ENCODE peak calls at places on chromosomes 2 and 18, in four cellular contexts. One of them, this sample, is unnamed.

GRCh38 chr2:149143734-149144133 is 105.2 kb downstream of the LYPD6B start:
- DNase-seq in A673: no peak
- DNase-seq in AML-193: no peak
- DNase-seq in endodermal cell: no peak
- DNase-seq in this sample: no peak

GRCh38 chr2:42141687-42142475 is 27.3 kb upstream of the EML4 start:
- DNase-seq in A673: peak; percentile 98
- DNase-seq in AML-193: peak; percentile 22
- DNase-seq in endodermal cell: peak; percentile 79
- DNase-seq in this sample: no peak

GRCh38 chr2:150783015-150783414 is 295.5 kb upstream of the RND3 start:
- DNase-seq in A673: no peak
- DNase-seq in AML-193: no peak
- DNase-seq in endodermal cell: no peak
- DNase-seq in this sample: no peak

GRCh38 chr2:71291398-71291797 is 40.2 kb upstream of the ZNF638 start:
- DNase-seq in A673: no peak
- DNase-seq in AML-193: no peak
- DNase-seq in endodermal cell: no peak
- DNase-seq in this sample: no peak

GRCh38 chr18:79560042-79560860 is 119.4 kb upstream of the CTDP1 start:
- DNase-seq in A673: no peak
- DNase-seq in AML-193: no peak
- DNase-seq in endodermal cell: peak; percentile 32
- DNase-seq in this sample: peak; percentile 64

GRCh38 chr2:211760103-211760502 is 778.5 kb downstream of the ERBB4 start:
- DNase-seq in A673: no peak
- DNase-seq in AML-193: no peak
- DNase-seq in endodermal cell: no peak
- DNase-seq in this sample: no peak

GRCh38 chr2:165820296-165820695 is 26.2 kb upstream of the GALNT3 start:
- DNase-seq in A673: no peak
- DNase-seq in AML-193: no peak
- DNase-seq in endodermal cell: no peak
- DNase-seq in this sample: no peak

GRCh38 chr2:172350844-172351480 is 76.4 kb upstream of the ITGA6 start:
- DNase-seq in A673: no peak
- DNase-seq in AML-193: no peak
- DNase-seq in endodermal cell: no peak
- DNase-seq in this sample: no peak

GRCh38 chr2:174024524-174025270 is 59.5 kb upstream of the SP3 start:
- DNase-seq in A673: peak; percentile 76
- DNase-seq in AML-193: peak; percentile 46
- DNase-seq in endodermal cell: no peak
- DNase-seq in this sample: no peak

This sample was measured in RWPE2.